ENCODE peak calls at places on chromosomes 2 and 18, in five cellular contexts. O is K562, L is fibroblast of lung, N is astrocyte, Q is H9. Z is an unnamed sample.

GRCh38 chr2:7539760-7540159 is 622.5 kb downstream of the RNF144A start:
- DNase-seq in O (no peak), L (peak; percentile 67), N (peak; percentile 62), Q (no peak), Z (no peak)

GRCh38 chr2:128442053-128442751 is 123.5 kb upstream of the HS6ST1 start:
- DNase-seq in O (no peak), L (no peak), N (no peak), Q (peak; percentile 27), Z (no peak)

GRCh38 chr2:111919794-111920608 is 21.6 kb downstream of the MERTK start:
- DNase-seq in O (no peak), L (no peak), N (no peak), Q (no peak), Z (no peak)

GRCh38 chr18:24928479-24928878 is 423.5 kb downstream of the ZNF521 start:
- DNase-seq in O (no peak), L (no peak), N (no peak), Q (no peak), Z (peak; percentile 82)

GRCh38 chr18:76657428-76657827 is 162.4 kb upstream of the ZNF516 start:
- DNase-seq in O (no peak), L (peak; percentile 11), N (no peak), Q (no peak), Z (no peak)

GRCh38 chr2:183070942-183071844 is 7.4 kb upstream of the DUSP19 start:
- DNase-seq in O (no peak), L (peak; percentile 30), N (peak; percentile 16), Q (peak; percentile 96), Z (no peak)

GRCh38 chr18:41600693-41601391 is 354.2 kb upstream of the PIK3C3 start:
- DNase-seq in O (no peak), L (no peak), N (no peak), Q (no peak), Z (no peak)

GRCh38 chr2:43484323-43484930 is 111.4 kb downstream of the THADA start:
- DNase-seq in O (peak; percentile 35), L (peak; percentile 72), N (peak; percentile 66), Q (no peak), Z (peak; percentile 83)

GRCh38 chr2:109636290-109636675 is 22.1 kb downstream of the SOWAHC start:
- DNase-seq in O (no peak), L (no peak), N (no peak), Q (no peak), Z (no peak)

GRCh38 chr2:154402138-154402714 is 296.3 kb upstream of the KCNJ3 start:
- DNase-seq in O (no peak), L (peak; percentile 4), N (peak; percentile 1), Q (no peak), Z (peak; percentile 45)

GRCh38 chr2:78132391-78133370 is 610.5 kb upstream of the LRRTM4 start:
- DNase-seq in O (no peak), L (no peak), N (no peak), Q (no peak), Z (no peak)
- TF ChIP-seq CTCF in O (no peak), L (no peak), N (no peak), Q (no peak), Z (no peak)

GRCh38 chr2:170026361-170026760 is 151.6 kb upstream of the MYO3B start:
- DNase-seq in O (no peak), L (no peak), N (no peak), Q (no peak), Z (no peak)

GRCh38 chr2:170025223-170025622 is 152.7 kb upstream of the MYO3B start:
- DNase-seq in O (no peak), L (no peak), N (no peak), Q (no peak), Z (no peak)

GRCh38 chr2:170031288-170031687 is 146.7 kb upstream of the MYO3B start:
- DNase-seq in O (no peak), L (no peak), N (no peak), Q (no peak), Z (no peak)

GRCh38 chr2:170030040-170030439 is 147.9 kb upstream of the MYO3B start:
- DNase-seq in O (no peak), L (no peak), N (no peak), Q (no peak), Z (no peak)

DNA sequence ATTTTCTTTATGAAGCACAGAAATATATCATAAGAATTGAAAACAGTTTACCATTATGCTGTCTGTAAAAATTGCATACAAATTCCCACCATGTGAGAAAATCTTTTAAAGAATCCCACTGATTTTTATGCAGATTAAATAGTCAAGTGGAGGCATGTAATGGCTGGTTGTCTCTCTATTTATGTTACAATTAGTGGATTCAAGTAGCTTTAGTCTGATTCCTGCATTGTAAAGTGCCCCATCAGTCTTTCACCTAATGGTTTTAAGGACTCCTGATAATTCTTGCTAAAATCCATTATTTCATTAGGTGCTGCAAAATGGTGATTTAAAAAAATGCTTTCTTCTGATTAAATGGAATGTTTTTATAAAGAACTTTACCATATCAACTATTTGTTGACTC is 148.4 kb upstream of the MYO3B start:
- DNase-seq in O (no peak), L (no peak), N (no peak), Q (no peak), Z (no peak)
- H3K4me2 ChIP-seq in O (no peak overlapping the region), L (no peak overlapping the region), N (no peak overlapping the region), Q (no peak overlapping the region), Z (no peak overlapping the region)

GRCh38 chr18:9365406-9365805 is 30.8 kb downstream of the TWSG1 start:
- DNase-seq in O (no peak), L (peak; percentile 61), N (peak; percentile 36), Q (no peak), Z (no peak)

GRCh38 chr18:9364242-9364641 is 29.7 kb downstream of the TWSG1 start:
- DNase-seq in O (no peak), L (peak; percentile 17), N (peak; percentile 4), Q (no peak), Z (no peak)

GRCh38 chr18:9361191-9361590 is 26.6 kb downstream of the TWSG1 start:
- DNase-seq in O (no peak), L (no peak), N (no peak), Q (no peak), Z (no peak)

GRCh38 chr18:9362869-9363268 is 28.3 kb downstream of the TWSG1 start:
- DNase-seq in O (no peak), L (peak; percentile 58), N (peak; percentile 35), Q (no peak), Z (no peak)

DNA sequence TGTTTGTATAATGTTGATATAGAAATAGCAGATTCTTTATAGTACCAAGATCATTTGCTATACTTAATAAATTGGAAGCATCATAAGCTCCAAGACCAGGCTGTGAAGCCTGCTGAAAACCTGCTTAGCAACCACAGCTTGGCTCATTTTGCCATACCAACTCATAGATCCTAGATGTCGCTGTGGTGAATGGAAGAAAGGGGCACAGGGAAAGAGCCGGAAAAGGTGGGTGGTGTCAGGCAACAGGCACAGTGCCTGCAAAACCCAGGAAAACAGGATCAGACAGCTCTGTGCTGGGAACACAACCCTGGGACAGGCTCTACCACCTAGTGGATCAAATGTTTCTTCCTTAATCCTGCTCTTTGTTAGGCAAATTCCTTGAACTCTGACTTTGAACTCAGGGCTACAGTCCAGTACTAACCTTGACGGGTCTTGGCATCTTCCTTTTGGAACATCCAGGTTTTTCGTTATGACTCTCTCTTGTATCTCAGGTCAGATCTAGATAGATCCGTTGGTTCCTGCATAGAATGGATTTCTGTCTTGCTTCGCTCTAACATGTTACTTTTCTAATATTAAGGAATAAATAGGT is 31.6 kb downstream of the TWSG1 start:
- DNase-seq in O (no peak), L (peak; percentile 64), N (peak; percentile 42), Q (peak; percentile 82), Z (no peak)
- TF ChIP-seq CTCF in O (no peak), L (peak; percentile 47), N (peak; percentile 33), Q (peak; percentile 65), Z (no peak)

GRCh38 chr2:177272765-177273164 is 8.2 kb upstream of the NFE2L2 start:
- DNase-seq in O (no peak), L (no peak), N (no peak), Q (no peak), Z (no peak)

GRCh38 chr2:177275041-177275440 is 10.5 kb upstream of the NFE2L2 start:
- DNase-seq in O (no peak), L (peak; percentile 87), N (peak; percentile 86), Q (no peak), Z (no peak)

GRCh38 chr2:177270531-177270930 is 6.0 kb upstream of the NFE2L2 start:
- DNase-seq in O (no peak), L (peak; percentile 35), N (no peak), Q (no peak), Z (no peak)

GRCh38 chr2:177273456-177273855 is 8.9 kb upstream of the NFE2L2 start:
- DNase-seq in O (no peak), L (peak; percentile 48), N (peak; percentile 34), Q (no peak), Z (no peak)

GRCh38 chr2:177271981-177272666 is 7.6 kb upstream of the NFE2L2 start:
- DNase-seq in O (no peak), L (no peak), N (no peak), Q (no peak), Z (no peak)
- H3K4me2 ChIP-seq in O (no peak overlapping the region), L (no peak overlapping the region), N (no peak overlapping the region), Q (no peak overlapping the region), Z (no peak overlapping the region)

DNA sequence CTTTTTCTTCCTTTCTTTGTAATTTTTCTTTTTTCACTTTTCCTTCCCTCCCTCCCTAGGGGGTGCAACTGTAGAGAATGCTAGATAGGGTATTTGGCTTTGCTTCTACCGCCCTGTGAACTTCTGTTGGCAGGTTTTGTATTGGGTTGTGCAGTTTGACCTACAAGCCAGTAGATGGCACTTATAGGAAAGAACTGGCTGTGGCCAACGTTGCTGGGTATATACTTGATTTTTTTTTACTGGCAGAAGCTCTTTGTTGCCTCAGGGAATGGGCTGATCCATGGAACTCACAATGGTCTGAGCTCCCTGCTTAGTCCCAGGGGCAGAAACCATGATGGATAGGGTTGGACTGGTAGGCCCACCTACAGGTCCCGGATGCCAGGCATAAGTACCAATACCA is 1019.5 kb upstream of the LRRTM1 start:
- DNase-seq in O (no peak), L (no peak), N (no peak), Q (peak; percentile 62), Z (peak; percentile 1)
- TF ChIP-seq CTCF in O (no peak), L (peak; percentile 34), N (no peak), Q (peak; percentile 73), Z (peak; percentile 63)